ENCODE peak calls at places on chromosomes 4 and X, in four cellular contexts. One of them, this sample, is unnamed. For H3K9me3, the result is how much of the 10 kb centered on the place peaks cover.

GRCh38 chr4:17018013-17018412 is 119.6 kb upstream of the LDB2 start:
- DNase-seq in colonic mucosa: no peak
- DNase-seq in testis: no peak
- DNase-seq in mucosa of descending colon: no peak
- DNase-seq in this sample: no peak

GRCh38 chrX:47380268-47380667 is 9.9 kb downstream of the ZNF157 start:
- DNase-seq in colonic mucosa: peak
- DNase-seq in testis: peak
- DNase-seq in mucosa of descending colon: peak
- DNase-seq in this sample: no peak

GRCh38 chr4:78656968-78657445 is 105.4 kb downstream of the ANXA3 start:
- DNase-seq in colonic mucosa: no peak
- DNase-seq in testis: no peak
- DNase-seq in mucosa of descending colon: no peak
- DNase-seq in this sample: no peak

GRCh38 chrX:19824603-19825002 is 62.8 kb downstream of the SH3KBP1 start:
- DNase-seq in colonic mucosa: no peak
- DNase-seq in testis: no peak
- DNase-seq in mucosa of descending colon: no peak
- DNase-seq in this sample: peak

GRCh38 chr4:190018201-190018920 is 8.7 kb downstream of the FRG2 start:
- DNase-seq in colonic mucosa: no peak
- DNase-seq in testis: no peak
- DNase-seq in mucosa of descending colon: no peak
- DNase-seq in this sample: no peak

GRCh38 chr4:55549888-55550287 is 3.2 kb upstream of the CLOCK start:
- DNase-seq in colonic mucosa: no peak
- DNase-seq in testis: no peak
- DNase-seq in mucosa of descending colon: no peak
- DNase-seq in this sample: no peak

GRCh38 chr4:150381671-150382427 is 200.1 kb upstream of the MAB21L2 start:
- DNase-seq in colonic mucosa: no peak
- DNase-seq in testis: no peak
- DNase-seq in mucosa of descending colon: no peak
- DNase-seq in this sample: no peak

GRCh38 chr4:35151816-35152572 is 1092.3 kb downstream of the ARAP2 start:
- DNase-seq in colonic mucosa: no peak
- DNase-seq in testis: peak
- DNase-seq in mucosa of descending colon: no peak
- DNase-seq in this sample: peak

GRCh38 chr4:128601992-128602695 is 207.4 kb upstream of the JADE1 start:
- DNase-seq in colonic mucosa: no peak
- DNase-seq in testis: peak
- DNase-seq in mucosa of descending colon: no peak
- DNase-seq in this sample: no peak

GRCh38 chrX:124342174-124342867 is 4.0 kb upstream of the SH2D1A start:
- DNase-seq in colonic mucosa: no peak
- DNase-seq in testis: no peak
- DNase-seq in mucosa of descending colon: no peak
- DNase-seq in this sample: no peak

GRCh38 chrX:150161092-150161672 is 201.9 kb upstream of the MAMLD1 start:
- DNase-seq in colonic mucosa: no peak
- DNase-seq in testis: no peak
- DNase-seq in mucosa of descending colon: no peak
- DNase-seq in this sample: no peak

GRCh38 chr4:113684534-113685091 is 76.9 kb downstream of the CAMK2D start:
- DNase-seq in colonic mucosa: peak
- DNase-seq in testis: peak
- DNase-seq in mucosa of descending colon: peak
- DNase-seq in this sample: peak

GRCh38 chr4:105186701-105187158 is 40.1 kb downstream of the TET2 start:
- DNase-seq in colonic mucosa: no peak
- DNase-seq in testis: no peak
- DNase-seq in mucosa of descending colon: no peak
- DNase-seq in this sample: no peak

GRCh38 chrX:109785053-109785452 is 52.0 kb upstream of the ACSL4 start:
- DNase-seq in colonic mucosa: no peak
- DNase-seq in testis: no peak
- DNase-seq in mucosa of descending colon: no peak
- DNase-seq in this sample: no peak

GRCh38 chr4:55363618-55364420 is 17.8 kb downstream of the SRD5A3 start:
- DNase-seq in colonic mucosa: no peak
- DNase-seq in testis: no peak
- DNase-seq in mucosa of descending colon: no peak
- DNase-seq in this sample: no peak

GRCh38 chr4:83699358-83699757 is 163.4 kb downstream of the GPAT3 start:
- DNase-seq in colonic mucosa: no peak
- DNase-seq in testis: no peak
- DNase-seq in mucosa of descending colon: no peak
- DNase-seq in this sample: no peak

GRCh38 chrX:40671126-40671525 is 23.8 kb upstream of the CXorf38 start:
- DNase-seq in colonic mucosa: no peak
- DNase-seq in testis: no peak
- DNase-seq in mucosa of descending colon: no peak
- DNase-seq in this sample: no peak

GRCh38 chr4:183444953-183445543 is 612 bp downstream of the CDKN2AIP start:
- DNase-seq in colonic mucosa: peak
- DNase-seq in testis: peak
- DNase-seq in mucosa of descending colon: peak
- DNase-seq in this sample: peak

GRCh38 chr4:107666134-107666533 is 53.9 kb downstream of the PAPSS1 start:
- DNase-seq in colonic mucosa: no peak
- DNase-seq in testis: no peak
- DNase-seq in mucosa of descending colon: no peak
- DNase-seq in this sample: no peak

GRCh38 chr4:6779667-6780565 is 2.6 kb upstream of the KIAA0232 start:
- DNase-seq in colonic mucosa: no peak
- DNase-seq in testis: peak
- DNase-seq in mucosa of descending colon: no peak
- DNase-seq in this sample: peak

GRCh38 chr4:106365613-106366012 is 3.0 kb downstream of the GIMD1 start:
- DNase-seq in colonic mucosa: no peak
- DNase-seq in testis: no peak
- DNase-seq in mucosa of descending colon: no peak
- DNase-seq in this sample: no peak

GRCh38 chrX:149853925-149854324 is 27.1 kb upstream of the MAGEA8 start:
- DNase-seq in colonic mucosa: no peak
- DNase-seq in testis: no peak
- DNase-seq in mucosa of descending colon: no peak
- DNase-seq in this sample: no peak

GRCh38 chrX:8879750-8880149 is 78.6 kb upstream of the FAM9A start:
- DNase-seq in colonic mucosa: peak
- DNase-seq in testis: peak
- DNase-seq in mucosa of descending colon: no peak
- DNase-seq in this sample: peak

GRCh38 chr4:109609431-109609830 is 49.4 kb downstream of the MCUB start:
- DNase-seq in colonic mucosa: no peak
- DNase-seq in testis: no peak
- DNase-seq in mucosa of descending colon: no peak
- DNase-seq in this sample: no peak

GRCh38 chr4:22237155-22237751 is 278.6 kb downstream of the ADGRA3 start:
- DNase-seq in colonic mucosa: peak
- DNase-seq in testis: peak
- DNase-seq in mucosa of descending colon: peak
- DNase-seq in this sample: peak

GRCh38 chr4:6308890-6309643 is 39.4 kb downstream of the WFS1 start:
- DNase-seq in colonic mucosa: no peak
- DNase-seq in testis: peak
- DNase-seq in mucosa of descending colon: no peak
- DNase-seq in this sample: peak

GRCh38 chrX:33726281-33727160 is 405.6 kb downstream of the FAM47A start:
- DNase-seq in colonic mucosa: no peak
- DNase-seq in testis: no peak
- DNase-seq in mucosa of descending colon: no peak
- DNase-seq in this sample: no peak

GRCh38 chrX:135476378-135476777 is 44.1 kb upstream of the INTS6L start:
- DNase-seq in colonic mucosa: no peak
- DNase-seq in testis: no peak
- DNase-seq in mucosa of descending colon: no peak
- DNase-seq in this sample: no peak

GRCh38 chr4:82611982-82612381 is 50.2 kb upstream of the TMEM150C start:
- DNase-seq in colonic mucosa: no peak
- DNase-seq in testis: no peak
- DNase-seq in mucosa of descending colon: no peak
- DNase-seq in this sample: no peak

GRCh38 chrX:40434947-40435346 is 145.8 kb upstream of the ATP6AP2 start:
- DNase-seq in colonic mucosa: no peak
- DNase-seq in testis: peak
- DNase-seq in mucosa of descending colon: no peak
- DNase-seq in this sample: peak

GRCh38 chr4:140427104-140427918 is at the start of gene CLGN:
- DNase-seq in colonic mucosa: peak
- DNase-seq in testis: peak
- DNase-seq in mucosa of descending colon: peak
- DNase-seq in this sample: peak

GRCh38 chr4:6204871-6205583 is 4.7 kb upstream of the JAKMIP1 start:
- DNase-seq in colonic mucosa: no peak
- DNase-seq in testis: peak
- DNase-seq in mucosa of descending colon: no peak
- DNase-seq in this sample: no peak

GRCh38 chr4:5629542-5629941 is 78.8 kb downstream of the EVC2 start:
- DNase-seq in colonic mucosa: no peak
- DNase-seq in testis: no peak
- DNase-seq in mucosa of descending colon: no peak
- DNase-seq in this sample: no peak

DNA sequence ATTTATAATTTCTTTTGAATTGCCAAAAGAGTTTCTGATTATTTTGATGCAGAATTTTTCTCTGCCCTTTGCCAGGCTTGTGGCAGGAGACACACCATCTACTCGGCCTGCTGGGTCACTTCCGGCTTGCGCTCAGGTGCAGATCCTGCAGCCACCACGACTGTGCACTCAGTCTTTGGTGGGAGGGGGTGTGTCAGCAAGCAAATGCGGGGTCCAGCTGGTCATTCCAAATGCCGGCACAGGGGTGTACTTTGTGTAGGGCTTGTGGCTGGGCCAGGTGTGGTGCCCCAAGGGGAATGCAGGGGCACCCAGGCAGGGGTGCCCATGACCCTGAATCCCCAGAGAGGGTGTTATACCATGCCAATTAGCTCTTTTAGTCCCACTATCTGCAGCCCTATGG is 673.0 kb downstream of the TLL1 start:
- DNase-seq in colonic mucosa: no peak
- DNase-seq in testis: no peak
- DNase-seq in mucosa of descending colon: no peak
- DNase-seq in this sample: no peak
- H3K9me3 ChIP-seq in colonic mucosa: under half
- H3K9me3 ChIP-seq in testis: under half
- H3K9me3 ChIP-seq in mucosa of descending colon: under half
- H3K9me3 ChIP-seq in this sample: under half

GRCh38 chr4:175986-176385 is 51.7 kb downstream of the ZNF718 start:
- DNase-seq in colonic mucosa: no peak
- DNase-seq in testis: no peak
- DNase-seq in mucosa of descending colon: no peak
- DNase-seq in this sample: no peak
- H3K9me3 ChIP-seq in colonic mucosa: under half
- H3K9me3 ChIP-seq in testis: under half
- H3K9me3 ChIP-seq in mucosa of descending colon: half or more
- H3K9me3 ChIP-seq in this sample: under half

GRCh38 chr4:39528056-39528465 is 822 bp upstream of the UGDH start:
- DNase-seq in colonic mucosa: peak
- DNase-seq in testis: no peak
- DNase-seq in mucosa of descending colon: peak
- DNase-seq in this sample: no peak

GRCh38 chr4:39529534-39529933 is 2.3 kb upstream of the UGDH start:
- DNase-seq in colonic mucosa: no peak
- DNase-seq in testis: no peak
- DNase-seq in mucosa of descending colon: no peak
- DNase-seq in this sample: no peak

GRCh38 chr4:39539026-39539690 is 11.9 kb upstream of the UGDH start:
- DNase-seq in colonic mucosa: no peak
- DNase-seq in testis: no peak
- DNase-seq in mucosa of descending colon: no peak
- DNase-seq in this sample: no peak

GRCh38 chr4:39530682-39531081 is 3.4 kb upstream of the UGDH start:
- DNase-seq in colonic mucosa: no peak
- DNase-seq in testis: no peak
- DNase-seq in mucosa of descending colon: no peak
- DNase-seq in this sample: no peak

DNA sequence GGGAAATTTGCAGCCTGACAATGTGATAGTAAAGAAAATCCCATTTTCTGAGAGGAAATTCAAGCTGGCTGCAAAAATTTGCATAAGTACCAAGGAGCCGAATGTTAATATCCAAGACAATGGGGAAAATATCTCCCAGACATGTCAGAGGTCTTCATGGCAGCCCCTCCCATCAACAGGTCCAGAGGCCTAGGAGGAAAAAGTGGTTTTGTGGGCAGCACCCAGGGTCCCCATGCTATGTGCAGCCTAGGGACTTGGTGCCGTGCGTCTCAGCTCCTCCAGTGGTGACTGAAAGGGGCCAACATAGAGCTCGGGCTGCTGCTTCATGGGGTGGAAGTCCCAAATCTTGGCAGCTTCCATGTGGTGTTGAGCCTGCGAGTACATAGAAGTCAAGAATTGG is 6.3 kb upstream of the UGDH start:
- DNase-seq in colonic mucosa: no peak
- DNase-seq in testis: no peak
- DNase-seq in mucosa of descending colon: no peak
- DNase-seq in this sample: no peak
- H3K9me3 ChIP-seq in colonic mucosa: under half
- H3K9me3 ChIP-seq in testis: under half
- H3K9me3 ChIP-seq in mucosa of descending colon: under half
- H3K9me3 ChIP-seq in this sample: under half

GRCh38 chrX:77167993-77168392 is 279.2 kb upstream of the FGF16 start:
- DNase-seq in colonic mucosa: no peak
- DNase-seq in testis: no peak
- DNase-seq in mucosa of descending colon: no peak
- DNase-seq in this sample: no peak
- H3K9me3 ChIP-seq in colonic mucosa: under half
- H3K9me3 ChIP-seq in testis: under half
- H3K9me3 ChIP-seq in mucosa of descending colon: under half
- H3K9me3 ChIP-seq in this sample: under half

GRCh38 chrX:81874807-81875206 is 672.9 kb downstream of the SH3BGRL start:
- DNase-seq in colonic mucosa: no peak
- DNase-seq in testis: no peak
- DNase-seq in mucosa of descending colon: no peak
- DNase-seq in this sample: no peak
- H3K9me3 ChIP-seq in colonic mucosa: under half
- H3K9me3 ChIP-seq in testis: under half
- H3K9me3 ChIP-seq in mucosa of descending colon: under half
- H3K9me3 ChIP-seq in this sample: under half

This sample was measured in WERI-Rb-1.